ENCODE peak calls at places on chromosomes 2 and 18, in four cellular contexts. H is A549, A is fibroblast of mammary gland, O is upper lobe of left lung. L is an unnamed sample.

GRCh38 chr2:70480468-70480867 is 73.2 kb downstream of the TGFA start:
- DNase-seq in H (no peak), A (no peak), O (no peak), L (no peak)

GRCh38 chr18:14971461-14972185 is 223.7 kb downstream of the ANKRD30B start:
- DNase-seq in H (no peak), A (peak), O (no peak), L (no peak)

GRCh38 chr2:196166876-196167275 is 4.5 kb downstream of the STK17B start:
- DNase-seq in H (no peak), A (peak), O (no peak), L (no peak)

GRCh38 chr2:241993386-241994005 is 124.0 kb downstream of the RTP5 start:
- DNase-seq in H (no peak), A (no peak), O (no peak), L (no peak)

GRCh38 chr18:21897811-21898210 is 157.2 kb downstream of the MIB1 start:
- DNase-seq in H (peak), A (peak), O (no peak), L (peak)

GRCh38 chr2:26033270-26033768 is 565 bp upstream of the RAB10 start:
- DNase-seq in H (peak), A (peak), O (no peak), L (peak)

GRCh38 chr2:193156480-193156879 is 961.7 kb upstream of the TMEFF2 start:
- DNase-seq in H (no peak), A (no peak), O (no peak), L (no peak)

GRCh38 chr18:67463829-67464228 is 52.7 kb downstream of the DSEL start:
- DNase-seq in H (no peak), A (peak), O (no peak), L (no peak)

GRCh38 chr2:72236445-72237067 is 88.9 kb upstream of the CYP26B1 start:
- DNase-seq in H (no peak), A (peak), O (no peak), L (peak)

GRCh38 chr2:26913599-26914285 is 56.7 kb upstream of the MAPRE3 start:
- DNase-seq in H (no peak), A (peak), O (no peak), L (no peak)

DNA sequence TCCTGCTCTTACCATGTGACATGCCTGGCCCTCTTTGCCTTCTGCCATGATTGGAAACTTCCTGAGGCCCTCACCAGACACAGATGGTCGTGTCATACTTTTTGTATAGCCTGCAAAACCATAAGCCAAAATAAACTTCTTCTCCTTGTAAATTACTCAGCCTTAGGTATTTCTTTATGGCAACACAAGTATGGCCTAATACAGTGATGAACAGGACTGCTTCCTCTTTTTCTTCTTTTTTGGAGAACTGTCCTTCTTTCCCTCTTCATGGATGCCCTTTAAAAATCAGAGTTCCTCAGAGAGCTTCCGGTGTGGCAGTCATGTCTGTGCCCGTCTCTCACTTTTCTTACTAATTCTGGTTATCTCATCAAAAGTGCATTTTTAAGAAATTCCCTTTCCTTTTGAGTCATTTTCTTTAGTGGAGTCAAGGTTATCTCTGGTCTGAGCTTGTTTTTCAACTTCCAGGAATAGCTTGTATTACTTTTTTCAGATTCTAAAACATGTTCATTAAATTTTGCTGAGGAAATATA is 9.2 kb upstream of the IL1A start:
- DNase-seq in H (no peak), A (peak), O (no peak), L (no peak)
- H3K4me3 ChIP-seq in H (no peak), A (no peak), O (no peak), L (no peak)

GRCh38 chr2:15546297-15547098 is 14.6 kb downstream of the NBAS start:
- DNase-seq in H (no peak), A (no peak), O (no peak), L (no peak)
- TF ChIP-seq CTCF in H (peak), A (peak), O (no peak), L (peak)

GRCh38 chr18:70501358-70501757 is 212.5 kb downstream of the SOCS6 start:
- DNase-seq in H (no peak), A (no peak), O (no peak), L (no peak)
- H3K4me3 ChIP-seq in H (no peak), A (no peak), O (no peak), L (no peak)

GRCh38 chr2:222655748-222656543 is at the start of gene FARSB:
- DNase-seq in H (peak), A (peak), O (peak), L (peak)
- TF ChIP-seq CTCF in H (no peak), A (no peak), O (no peak), L (no peak)

GRCh38 chr2:80303825-80304521 is 579 bp downstream of the LRRTM1 start:
- DNase-seq in H (no peak), A (no peak), O (peak), L (no peak)

GRCh38 chr2:80304522-80304878 is at the start of gene LRRTM1:
- DNase-seq in H (no peak), A (no peak), O (peak), L (no peak)

GRCh38 chr2:80302001-80302464 is 2.5 kb downstream of the LRRTM1 start:
- DNase-seq in H (no peak), A (no peak), O (peak), L (no peak)

GRCh38 chr2:80303006-80303741 is 1.4 kb downstream of the LRRTM1 start:
- DNase-seq in H (no peak), A (peak), O (peak), L (no peak)

DNA sequence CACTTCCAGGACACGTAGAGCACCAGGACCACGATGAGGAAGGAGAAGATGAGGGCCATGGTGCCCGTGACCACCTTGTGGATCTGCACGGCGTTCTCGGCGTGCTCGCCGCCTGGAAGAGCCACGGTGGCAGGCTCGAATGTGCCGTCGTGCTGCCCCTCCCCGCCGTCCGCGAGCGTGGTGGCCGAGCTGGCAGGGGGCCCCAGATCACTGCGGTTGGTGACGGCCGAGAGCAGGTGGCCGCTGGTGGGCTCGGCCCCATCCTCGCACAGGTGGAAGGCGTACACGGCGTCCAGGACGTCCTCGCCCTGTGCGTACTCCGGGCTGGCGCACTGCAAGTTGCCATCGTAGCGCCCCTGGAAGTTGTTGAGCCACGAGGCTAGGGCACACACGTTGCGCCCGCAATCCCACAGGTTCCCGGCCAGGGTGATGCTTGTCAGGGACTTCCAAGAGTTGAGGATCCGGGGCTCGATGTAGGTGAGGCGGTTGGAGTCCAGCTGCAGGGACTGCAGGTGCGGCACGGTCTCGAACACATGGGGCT is 2.0 kb downstream of the LRRTM1 start:
- DNase-seq in H (no peak), A (no peak), O (peak), L (no peak)
- H3K4me3 ChIP-seq in H (no peak), A (no peak), O (no peak), L (no peak)

DNA sequence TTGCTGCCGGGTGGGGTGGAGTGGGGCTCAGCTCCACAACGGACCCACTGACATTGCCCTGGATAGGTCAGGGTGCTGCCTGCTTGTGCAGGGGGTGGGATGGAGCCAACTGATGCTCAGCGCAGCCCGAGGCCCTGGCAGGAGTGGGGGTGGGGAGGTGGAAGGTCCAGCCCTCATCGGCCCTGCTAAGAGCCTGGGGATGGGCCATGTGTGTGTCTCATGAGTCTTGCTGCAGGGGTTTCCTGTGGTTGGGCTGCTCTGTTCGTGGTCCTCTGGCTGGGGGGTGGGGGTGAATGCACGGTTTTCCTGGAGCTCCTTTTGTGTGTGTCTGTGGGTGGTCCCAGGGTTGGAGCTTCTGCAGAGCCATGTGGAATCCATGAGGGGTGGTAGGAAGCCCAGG is 39.4 kb upstream of the GALR1 start:
- DNase-seq in H (no peak), A (no peak), O (peak), L (no peak)
- TF ChIP-seq CTCF in H (no peak), A (no peak), O (no peak), L (no peak)

GRCh38 chr2:238972146-238972445 is 124.2 kb downstream of the TWIST2 start:
- DNase-seq in H (no peak), A (no peak), O (no peak), L (no peak)
- H3K4me3 ChIP-seq in H (no peak), A (no peak), O (no peak), L (no peak)

GRCh38 chr2:106562826-106563594 is 75.8 kb downstream of the CD8B2 start:
- DNase-seq in H (no peak), A (peak), O (no peak), L (no peak)
- TF ChIP-seq CTCF in H (peak), A (peak), O (no peak), L (peak)

GRCh38 chr2:232504438-232504837 is 15.8 kb upstream of the PRSS56 start:
- DNase-seq in H (no peak), A (peak), O (no peak), L (no peak)

GRCh38 chr2:232501794-232502499 is 14.3 kb upstream of the ECEL1 start:
- DNase-seq in H (no peak), A (no peak), O (no peak), L (no peak)

GRCh38 chr2:232502513-232502900 is 14.9 kb upstream of the ECEL1 start:
- DNase-seq in H (no peak), A (peak), O (no peak), L (no peak)

GRCh38 chr2:232503792-232504323 is 16.2 kb upstream of the ECEL1 start:
- DNase-seq in H (no peak), A (no peak), O (no peak), L (no peak)

GRCh38 chr2:232502901-232503791 is 15.5 kb upstream of the ECEL1 start:
- DNase-seq in H (peak), A (peak), O (peak), L (no peak)
- H3K4me3 ChIP-seq in H (peak), A (no peak), O (peak), L (no peak)

GRCh38 chr18:10436160-10436559 is 18.3 kb upstream of the APCDD1 start:
- DNase-seq in H (no peak), A (no peak), O (no peak), L (no peak)

GRCh38 chr18:10441472-10441871 is 13.0 kb upstream of the APCDD1 start:
- DNase-seq in H (no peak), A (no peak), O (no peak), L (no peak)

GRCh38 chr18:10440874-10441273 is 13.6 kb upstream of the APCDD1 start:
- DNase-seq in H (no peak), A (no peak), O (no peak), L (no peak)

GRCh38 chr18:10439898-10440297 is 14.5 kb upstream of the APCDD1 start:
- DNase-seq in H (no peak), A (no peak), O (no peak), L (no peak)

DNA sequence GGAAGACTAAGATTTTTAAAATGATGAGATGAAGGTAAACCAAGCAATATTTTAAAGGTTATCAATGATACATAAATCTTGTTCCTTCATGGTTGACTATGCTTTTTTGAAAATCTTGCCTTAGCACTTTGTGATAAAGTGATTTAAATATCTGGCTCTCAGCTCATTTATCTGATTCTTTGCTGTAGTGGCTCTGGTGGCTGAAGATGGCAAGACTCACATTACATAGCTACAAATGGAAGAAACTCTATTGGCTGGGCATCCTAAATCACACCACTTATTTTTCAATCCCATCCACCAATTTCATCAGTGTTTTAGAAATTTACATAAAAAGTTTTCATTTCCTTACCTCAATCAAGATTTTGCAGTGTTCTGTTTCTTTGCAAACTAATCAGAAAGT is 16.6 kb upstream of the APCDD1 start:
- DNase-seq in H (peak), A (no peak), O (no peak), L (no peak)
- TF ChIP-seq CTCF in H (peak), A (no peak), O (no peak), L (no peak)